ENCODE peak calls at places on chromosome 2, in seven cellular contexts. One of them, this sample, is unnamed.

GRCh38 chr2:156947261-156947660 is 310.2 kb upstream of the GALNT5 start:
- DNase-seq in mammary epithelial cell: no peak
- DNase-seq in iPS DF 6.9: no peak
- DNase-seq in neuronal stem cell: no peak
- DNase-seq in sigmoid colon: no peak
- DNase-seq in stomach: no peak
- DNase-seq in GM23338: no peak
- DNase-seq in this sample: no peak

GRCh38 chr2:44770221-44771187 is 171.0 kb upstream of the SIX3 start:
- DNase-seq in stomach: no peak
- DNase-seq in GM23338: peak
- DNase-seq in sigmoid colon: no peak
- DNase-seq in neuronal stem cell: no peak
- DNase-seq in iPS DF 6.9: no peak
- DNase-seq in mammary epithelial cell: no peak
- DNase-seq in this sample: no peak

GRCh38 chr2:216292475-216292874 is 79.8 kb downstream of the MARCHF4 start:
- DNase-seq in GM23338: no peak
- DNase-seq in iPS DF 6.9: no peak
- DNase-seq in stomach: no peak
- DNase-seq in mammary epithelial cell: no peak
- DNase-seq in sigmoid colon: no peak
- DNase-seq in neuronal stem cell: no peak
- DNase-seq in this sample: no peak

GRCh38 chr2:191582355-191582754 is 95.6 kb upstream of the NABP1 start:
- DNase-seq in stomach: no peak
- DNase-seq in neuronal stem cell: no peak
- DNase-seq in sigmoid colon: no peak
- DNase-seq in iPS DF 6.9: no peak
- DNase-seq in mammary epithelial cell: peak
- DNase-seq in GM23338: no peak
- DNase-seq in this sample: no peak

GRCh38 chr2:126886201-126886905 is 12.3 kb upstream of the TEX51 start:
- DNase-seq in sigmoid colon: peak
- DNase-seq in mammary epithelial cell: no peak
- DNase-seq in neuronal stem cell: peak
- DNase-seq in stomach: no peak
- DNase-seq in iPS DF 6.9: peak
- DNase-seq in GM23338: peak
- DNase-seq in this sample: peak

GRCh38 chr2:218386505-218387368 is 4.7 kb downstream of the SLC11A1 start:
- DNase-seq in mammary epithelial cell: no peak
- DNase-seq in stomach: no peak
- DNase-seq in sigmoid colon: no peak
- DNase-seq in neuronal stem cell: no peak
- DNase-seq in GM23338: peak
- DNase-seq in iPS DF 6.9: no peak
- DNase-seq in this sample: no peak

GRCh38 chr2:234388591-234388990 is 108.3 kb downstream of the ARL4C start:
- DNase-seq in sigmoid colon: no peak
- DNase-seq in neuronal stem cell: no peak
- DNase-seq in GM23338: no peak
- DNase-seq in stomach: no peak
- DNase-seq in mammary epithelial cell: no peak
- DNase-seq in iPS DF 6.9: no peak
- DNase-seq in this sample: no peak

GRCh38 chr2:127228102-127228501 is 8.0 kb upstream of the CYP27C1 start:
- DNase-seq in iPS DF 6.9: no peak
- DNase-seq in GM23338: no peak
- DNase-seq in stomach: no peak
- DNase-seq in neuronal stem cell: no peak
- DNase-seq in mammary epithelial cell: no peak
- DNase-seq in sigmoid colon: no peak
- DNase-seq in this sample: no peak

GRCh38 chr2:229160180-229160579 is 110.9 kb downstream of the PID1 start:
- DNase-seq in sigmoid colon: no peak
- DNase-seq in stomach: peak
- DNase-seq in iPS DF 6.9: no peak
- DNase-seq in neuronal stem cell: no peak
- DNase-seq in GM23338: no peak
- DNase-seq in mammary epithelial cell: no peak
- DNase-seq in this sample: peak

GRCh38 chr2:112633708-112634107 is 12.0 kb upstream of the SLC20A1 start:
- DNase-seq in iPS DF 6.9: no peak
- DNase-seq in mammary epithelial cell: no peak
- DNase-seq in stomach: no peak
- DNase-seq in GM23338: no peak
- DNase-seq in neuronal stem cell: no peak
- DNase-seq in sigmoid colon: no peak
- DNase-seq in this sample: peak

GRCh38 chr2:205288681-205289080 is 393.6 kb upstream of the NRP2 start:
- DNase-seq in neuronal stem cell: no peak
- DNase-seq in mammary epithelial cell: no peak
- DNase-seq in sigmoid colon: no peak
- DNase-seq in GM23338: no peak
- DNase-seq in stomach: no peak
- DNase-seq in iPS DF 6.9: no peak
- DNase-seq in this sample: no peak
- H3K4me3 ChIP-seq in neuronal stem cell: no peak
- H3K4me3 ChIP-seq in mammary epithelial cell: no peak
- H3K4me3 ChIP-seq in sigmoid colon: no peak
- H3K4me3 ChIP-seq in GM23338: no peak
- H3K4me3 ChIP-seq in stomach: no peak
- H3K4me3 ChIP-seq in iPS DF 6.9: no peak
- H3K4me3 ChIP-seq in this sample: no peak

DNA sequence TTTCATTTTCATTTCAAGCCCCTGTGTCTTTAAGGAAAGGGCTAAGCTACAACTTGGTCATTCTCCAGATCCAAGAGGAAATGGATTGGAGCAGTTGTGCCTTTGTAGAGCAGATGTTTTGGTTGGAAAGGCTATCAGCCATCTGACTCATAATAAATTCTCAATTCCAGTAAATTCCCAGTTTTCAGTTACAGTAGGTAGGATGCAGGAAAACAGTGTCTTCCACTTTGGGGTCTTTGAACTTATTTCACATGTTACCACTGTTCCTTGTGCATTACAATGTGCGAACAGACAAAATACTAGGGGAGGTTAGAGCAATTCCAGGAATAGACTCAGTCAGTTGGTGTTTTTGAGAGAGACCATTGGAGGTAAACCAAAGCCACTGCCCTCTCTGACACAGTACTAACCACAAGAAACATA is 211.9 kb downstream of the BABAM2 start:
- DNase-seq in mammary epithelial cell: peak
- DNase-seq in sigmoid colon: no peak
- DNase-seq in neuronal stem cell: no peak
- DNase-seq in iPS DF 6.9: no peak
- DNase-seq in GM23338: no peak
- DNase-seq in stomach: no peak
- DNase-seq in this sample: no peak
- H3K4me3 ChIP-seq in mammary epithelial cell: no peak
- H3K4me3 ChIP-seq in sigmoid colon: no peak
- H3K4me3 ChIP-seq in neuronal stem cell: no peak
- H3K4me3 ChIP-seq in iPS DF 6.9: no peak
- H3K4me3 ChIP-seq in GM23338: no peak
- H3K4me3 ChIP-seq in stomach: no peak
- H3K4me3 ChIP-seq in this sample: no peak

DNA sequence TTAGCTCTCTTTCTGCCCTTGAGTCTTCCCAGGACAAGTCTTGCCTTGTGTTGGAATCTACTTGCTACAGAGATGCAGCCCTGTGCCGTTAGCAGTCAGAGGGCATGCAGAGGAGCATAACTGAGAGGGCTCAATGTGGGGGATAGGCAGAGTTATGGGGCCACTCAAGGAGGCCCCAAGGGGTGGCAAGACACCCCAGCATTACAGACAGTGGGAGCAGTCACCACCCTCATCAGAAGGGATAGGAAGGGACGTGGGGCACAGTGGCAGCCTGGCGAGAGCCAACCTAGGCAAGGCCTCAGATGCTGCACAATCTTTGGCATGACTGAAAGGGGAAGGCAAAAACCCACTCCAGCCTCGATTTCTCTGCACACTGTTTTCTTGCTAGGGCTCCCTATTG is 169.1 kb downstream of the TMEM18 start:
- DNase-seq in neuronal stem cell: no peak
- DNase-seq in stomach: no peak
- DNase-seq in sigmoid colon: no peak
- DNase-seq in GM23338: no peak
- DNase-seq in iPS DF 6.9: no peak
- DNase-seq in mammary epithelial cell: no peak
- DNase-seq in this sample: no peak
- H3K4me3 ChIP-seq in neuronal stem cell: no peak
- H3K4me3 ChIP-seq in stomach: no peak
- H3K4me3 ChIP-seq in sigmoid colon: no peak
- H3K4me3 ChIP-seq in GM23338: no peak
- H3K4me3 ChIP-seq in iPS DF 6.9: no peak
- H3K4me3 ChIP-seq in mammary epithelial cell: no peak
- H3K4me3 ChIP-seq in this sample: no peak

GRCh38 chr2:46826898-46827245 is 88.7 kb downstream of the MCFD2 start:
- DNase-seq in stomach: no peak
- DNase-seq in mammary epithelial cell: no peak
- DNase-seq in neuronal stem cell: no peak
- DNase-seq in GM23338: no peak
- DNase-seq in sigmoid colon: no peak
- DNase-seq in iPS DF 6.9: no peak
- DNase-seq in this sample: no peak

GRCh38 chr2:46828491-46829239 is 86.9 kb downstream of the MCFD2 start:
- DNase-seq in mammary epithelial cell: no peak
- DNase-seq in sigmoid colon: no peak
- DNase-seq in stomach: no peak
- DNase-seq in iPS DF 6.9: no peak
- DNase-seq in GM23338: no peak
- DNase-seq in neuronal stem cell: no peak
- DNase-seq in this sample: no peak

GRCh38 chr2:46825958-46826897 is 89.4 kb downstream of the MCFD2 start:
- DNase-seq in sigmoid colon: no peak
- DNase-seq in iPS DF 6.9: no peak
- DNase-seq in mammary epithelial cell: no peak
- DNase-seq in GM23338: no peak
- DNase-seq in stomach: no peak
- DNase-seq in neuronal stem cell: no peak
- DNase-seq in this sample: no peak

GRCh38 chr2:46828039-46828438 is 87.6 kb downstream of the MCFD2 start:
- DNase-seq in stomach: no peak
- DNase-seq in sigmoid colon: no peak
- DNase-seq in mammary epithelial cell: no peak
- DNase-seq in iPS DF 6.9: no peak
- DNase-seq in GM23338: no peak
- DNase-seq in neuronal stem cell: no peak
- DNase-seq in this sample: no peak

GRCh38 chr2:46827274-46827930 is 88.2 kb downstream of the MCFD2 start:
- DNase-seq in mammary epithelial cell: no peak
- DNase-seq in neuronal stem cell: no peak
- DNase-seq in sigmoid colon: no peak
- DNase-seq in stomach: no peak
- DNase-seq in iPS DF 6.9: no peak
- DNase-seq in GM23338: no peak
- DNase-seq in this sample: no peak
- H3K4me3 ChIP-seq in mammary epithelial cell: no peak
- H3K4me3 ChIP-seq in neuronal stem cell: no peak
- H3K4me3 ChIP-seq in sigmoid colon: no peak
- H3K4me3 ChIP-seq in stomach: no peak
- H3K4me3 ChIP-seq in iPS DF 6.9: no peak
- H3K4me3 ChIP-seq in GM23338: no peak
- H3K4me3 ChIP-seq in this sample: no peak

DNA sequence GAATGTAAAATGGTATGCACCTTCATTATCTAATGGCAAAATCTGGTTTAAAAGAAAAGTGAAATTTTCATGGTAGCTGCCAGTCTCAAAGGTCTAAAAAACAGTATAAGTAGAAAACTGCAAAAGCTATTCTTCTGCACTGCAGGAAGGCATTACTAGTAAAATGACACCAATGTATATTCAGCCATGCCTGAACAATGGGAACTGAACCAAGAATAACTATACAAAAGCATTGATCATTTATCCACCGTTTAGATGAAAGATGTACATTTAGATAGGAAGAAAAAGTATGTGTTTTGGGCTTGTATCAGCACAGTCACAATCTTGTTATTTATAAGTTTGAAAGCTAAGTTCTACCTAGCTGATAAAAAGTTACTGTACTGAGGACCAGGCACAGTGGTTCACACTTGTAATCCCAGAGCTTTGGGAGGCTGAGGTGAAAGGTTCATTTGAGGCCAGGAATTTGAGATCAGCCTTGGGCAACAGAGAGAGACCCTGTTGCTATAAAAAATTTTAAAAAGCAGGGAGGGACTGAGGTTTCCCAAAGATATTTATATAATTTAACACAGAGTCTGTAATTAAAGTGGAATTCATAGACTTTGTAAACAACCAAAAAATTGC is 163.1 kb upstream of the WDSUB1 start:
- DNase-seq in iPS DF 6.9: no peak
- DNase-seq in stomach: no peak
- DNase-seq in neuronal stem cell: no peak
- DNase-seq in sigmoid colon: no peak
- DNase-seq in mammary epithelial cell: no peak
- DNase-seq in GM23338: no peak
- DNase-seq in this sample: no peak
- H3K4me3 ChIP-seq in iPS DF 6.9: no peak
- H3K4me3 ChIP-seq in stomach: no peak
- H3K4me3 ChIP-seq in neuronal stem cell: no peak
- H3K4me3 ChIP-seq in sigmoid colon: no peak
- H3K4me3 ChIP-seq in mammary epithelial cell: no peak
- H3K4me3 ChIP-seq in GM23338: no peak
- H3K4me3 ChIP-seq in this sample: no peak

GRCh38 chr2:197495433-197496134 is 4.1 kb downstream of the HSPD1 start:
- DNase-seq in GM23338: no peak
- DNase-seq in mammary epithelial cell: no peak
- DNase-seq in neuronal stem cell: no peak
- DNase-seq in sigmoid colon: no peak
- DNase-seq in iPS DF 6.9: no peak
- DNase-seq in stomach: no peak
- DNase-seq in this sample: no peak
- H3K4me3 ChIP-seq in GM23338: peak
- H3K4me3 ChIP-seq in mammary epithelial cell: no peak
- H3K4me3 ChIP-seq in neuronal stem cell: no peak
- H3K4me3 ChIP-seq in sigmoid colon: no peak
- H3K4me3 ChIP-seq in iPS DF 6.9: no peak
- H3K4me3 ChIP-seq in stomach: no peak
- H3K4me3 ChIP-seq in this sample: no peak

GRCh38 chr2:223936862-223937326 is 8.2 kb downstream of the WDFY1 start:
- DNase-seq in iPS DF 6.9: no peak
- DNase-seq in stomach: no peak
- DNase-seq in sigmoid colon: no peak
- DNase-seq in neuronal stem cell: no peak
- DNase-seq in GM23338: no peak
- DNase-seq in mammary epithelial cell: no peak
- DNase-seq in this sample: no peak
- H3K4me3 ChIP-seq in iPS DF 6.9: no peak
- H3K4me3 ChIP-seq in stomach: no peak
- H3K4me3 ChIP-seq in sigmoid colon: no peak
- H3K4me3 ChIP-seq in neuronal stem cell: no peak
- H3K4me3 ChIP-seq in GM23338: peak
- H3K4me3 ChIP-seq in mammary epithelial cell: no peak
- H3K4me3 ChIP-seq in this sample: no peak

This sample was measured in transverse colon.